ENCODE peak calls at places on chromosomes 11 and 22, in ten cellular contexts. A is GM03348, L is epithelial cell of proximal tubule, N is COR-L47, T is NCI-H1092 treated with DMSO at 0.1 percent for 48 hours, V is HFFc6, E is AG04450, P is germinal center, B is Calu3, K is A549. C is an unnamed sample.

GRCh38 chr11:113202431-113202830 is 112.0 kb upstream of the TTC12 start:
- DNase-seq in A (no peak), L (no peak), N (no peak), T (no peak), V (peak), E (no peak), P (no peak), B (peak), K (no peak), C (no peak)

GRCh38 chr11:69961738-69962137 is 116.4 kb upstream of the ANO1 start:
- DNase-seq in A (no peak), L (no peak), N (no peak), T (no peak), V (no peak), E (no peak), P (no peak), B (no peak), K (no peak), C (no peak)

GRCh38 chr22:36352775-36353507 is 34.8 kb downstream of the MYH9 start:
- DNase-seq in A (no peak), L (no peak), N (no peak), T (peak), V (no peak), E (peak), P (no peak), B (peak), K (no peak), C (no peak)

GRCh38 chr11:115679945-115680344 is 175.7 kb upstream of the CADM1 start:
- DNase-seq in A (no peak), L (no peak), N (no peak), T (no peak), V (no peak), E (no peak), P (no peak), B (no peak), K (no peak), C (no peak)

GRCh38 chr11:12319734-12320387 is 57.5 kb upstream of the PARVA start:
- DNase-seq in A (no peak), L (no peak), N (peak), T (peak), V (no peak), E (no peak), P (no peak), B (no peak), K (no peak), C (peak)

GRCh38 chr22:50547231-50547851 is 1.6 kb downstream of the KLHDC7B start:
- DNase-seq in A (no peak), L (no peak), N (no peak), T (no peak), V (no peak), E (no peak), P (no peak), B (no peak), K (no peak), C (no peak)

GRCh38 chr11:65013692-65014145 is 241 bp upstream of the ARL2 start:
- DNase-seq in A (peak), L (no peak), N (peak), T (peak), V (peak), E (peak), P (peak), B (peak), K (no peak), C (no peak)

GRCh38 chr11:77154381-77155081 is 26.5 kb downstream of the MYO7A start:
- DNase-seq in A (no peak), L (no peak), N (peak), T (peak), V (no peak), E (no peak), P (no peak), B (no peak), K (no peak), C (peak)

GRCh38 chr22:50018608-50019291 is 6.2 kb upstream of the IL17REL start:
- DNase-seq in A (no peak), L (no peak), N (no peak), T (no peak), V (no peak), E (no peak), P (no peak), B (no peak), K (no peak), C (no peak)

GRCh38 chr11:90639687-90640086 is 416.8 kb upstream of the CHORDC1 start:
- DNase-seq in A (no peak), L (peak), N (no peak), T (no peak), V (no peak), E (no peak), P (no peak), B (peak), K (no peak), C (no peak)

GRCh38 chr22:30612789-30613188 is 5.8 kb downstream of the TCN2 start:
- DNase-seq in A (no peak), L (no peak), N (no peak), T (no peak), V (no peak), E (no peak), P (no peak), B (no peak), K (no peak), C (no peak)

GRCh38 chr22:33812578-33812977 is 107.7 kb downstream of the LARGE1 start:
- DNase-seq in A (no peak), L (no peak), N (no peak), T (no peak), V (no peak), E (no peak), P (no peak), B (no peak), K (no peak), C (no peak)

GRCh38 chr22:22934543-22935055 is 47.0 kb downstream of the IGLL5 start:
- DNase-seq in A (no peak), L (no peak), N (no peak), T (no peak), V (no peak), E (no peak), P (no peak), B (no peak), K (no peak), C (no peak)

GRCh38 chr11:65615950-65616574 is 486 bp downstream of the PCNX3 start:
- DNase-seq in A (peak), L (no peak), N (no peak), T (peak), V (no peak), E (no peak), P (peak), B (peak), K (peak), C (no peak)

GRCh38 chr11:102849319-102849718 is 5.9 kb upstream of the MMP3 start:
- DNase-seq in A (peak), L (no peak), N (no peak), T (no peak), V (peak), E (no peak), P (no peak), B (no peak), K (no peak), C (no peak)

GRCh38 chr11:75467881-75468280 is 34.9 kb upstream of the KLHL35 start:
- DNase-seq in A (no peak), L (no peak), N (no peak), T (no peak), V (no peak), E (no peak), P (no peak), B (no peak), K (no peak), C (no peak)

GRCh38 chr11:108241370-108242037 is 18.6 kb downstream of the ATM start:
- DNase-seq in A (no peak), L (no peak), N (no peak), T (no peak), V (no peak), E (no peak), P (no peak), B (no peak), K (no peak), C (no peak)

GRCh38 chr22:29215012-29215860 is 9.5 kb downstream of the EMID1 start:
- DNase-seq in A (no peak), L (no peak), N (no peak), T (no peak), V (no peak), E (no peak), P (no peak), B (no peak), K (no peak), C (no peak)

GRCh38 chr11:117483372-117483771 is 155.7 kb downstream of the CEP164 start:
- DNase-seq in A (no peak), L (no peak), N (no peak), T (no peak), V (no peak), E (no peak), P (no peak), B (no peak), K (no peak), C (no peak)

GRCh38 chr11:127050141-127050632 is 49.6 kb upstream of the KIRREL3 start:
- DNase-seq in A (no peak), L (no peak), N (no peak), T (no peak), V (no peak), E (no peak), P (no peak), B (no peak), K (no peak), C (no peak)

GRCh38 chr11:44270403-44271192 is 39.3 kb downstream of the ALX4 start:
- DNase-seq in A (no peak), L (no peak), N (no peak), T (no peak), V (no peak), E (no peak), P (no peak), B (no peak), K (no peak), C (no peak)

GRCh38 chr11:40417627-40418026 is 1041.8 kb downstream of the LRRC4C start:
- DNase-seq in A (no peak), L (no peak), N (no peak), T (no peak), V (no peak), E (no peak), P (no peak), B (no peak), K (no peak), C (no peak)

GRCh38 chr11:117175781-117176180 is 2.8 kb upstream of the SIDT2 start:
- DNase-seq in A (no peak), L (no peak), N (no peak), T (no peak), V (no peak), E (no peak), P (no peak), B (no peak), K (no peak), C (no peak)

GRCh38 chr11:77267910-77268309 is 33.6 kb downstream of the GDPD4 start:
- DNase-seq in A (peak), L (no peak), N (no peak), T (no peak), V (peak), E (peak), P (no peak), B (no peak), K (no peak), C (no peak)

GRCh38 chr22:27420817-27421361 is 380.7 kb downstream of the MN1 start:
- DNase-seq in A (peak), L (peak), N (peak), T (peak), V (peak), E (peak), P (no peak), B (peak), K (no peak), C (peak)

GRCh38 chr11:117907276-117908110 is 21.7 kb downstream of the TMPRSS13 start:
- DNase-seq in A (peak), L (peak), N (peak), T (no peak), V (peak), E (peak), P (peak), B (peak), K (peak), C (no peak)

GRCh38 chr11:114111369-114112042 is 52.0 kb downstream of the ZBTB16 start:
- DNase-seq in A (no peak), L (peak), N (no peak), T (no peak), V (no peak), E (no peak), P (no peak), B (no peak), K (no peak), C (no peak)

GRCh38 chr11:77053217-77054013 is 13.4 kb upstream of the CAPN5 start:
- DNase-seq in A (no peak), L (no peak), N (no peak), T (no peak), V (no peak), E (no peak), P (no peak), B (no peak), K (no peak), C (no peak)

GRCh38 chr11:126173257-126173656 is 38.2 kb downstream of the RPUSD4 start:
- DNase-seq in A (no peak), L (no peak), N (no peak), T (no peak), V (no peak), E (no peak), P (no peak), B (no peak), K (no peak), C (no peak)

GRCh38 chr11:117097567-117098268 is 510 bp downstream of the SIK3 start:
- DNase-seq in A (peak), L (no peak), N (peak), T (peak), V (no peak), E (no peak), P (peak), B (peak), K (peak), C (peak)

GRCh38 chr11:44316388-44317240 is 6.7 kb upstream of the ALX4 start:
- DNase-seq in A (no peak), L (no peak), N (peak), T (peak), V (no peak), E (no peak), P (no peak), B (no peak), K (no peak), C (peak)

GRCh38 chr11:129319201-129319600 is 56.4 kb upstream of the BARX2 start:
- DNase-seq in A (no peak), L (no peak), N (no peak), T (no peak), V (no peak), E (no peak), P (no peak), B (no peak), K (no peak), C (no peak)

GRCh38 chr11:102831128-102831708 is 12.2 kb downstream of the MMP3 start:
- DNase-seq in A (peak), L (no peak), N (no peak), T (no peak), V (peak), E (no peak), P (peak), B (peak), K (no peak), C (no peak)